ENCODE peak calls at places on chromosome 12, in five cellular contexts. One of them, this sample, is unnamed.

GRCh38 chr12:29547151-29547561 is 49.7 kb upstream of the OVCH1 start:
- DNase-seq in hepatocyte: no peak
- DNase-seq in heart right ventricle: no peak
- DNase-seq in stomach: no peak
- DNase-seq in HFF-Myc: no peak
- DNase-seq in this sample: peak; percentile 55

GRCh38 chr12:47754126-47754525 is 4.6 kb downstream of the RAPGEF3 start:
- DNase-seq in HFF-Myc: no peak
- DNase-seq in stomach: no peak
- DNase-seq in hepatocyte: no peak
- DNase-seq in heart right ventricle: no peak
- DNase-seq in this sample: no peak

GRCh38 chr12:59911516-59911915 is 315.7 kb downstream of the SLC16A7 start:
- DNase-seq in stomach: no peak
- DNase-seq in HFF-Myc: no peak
- DNase-seq in heart right ventricle: no peak
- DNase-seq in hepatocyte: no peak
- DNase-seq in this sample: no peak

GRCh38 chr12:104042580-104042979 is 7.4 kb downstream of the GLT8D2 start:
- DNase-seq in heart right ventricle: no peak
- DNase-seq in stomach: no peak
- DNase-seq in HFF-Myc: no peak
- DNase-seq in hepatocyte: no peak
- DNase-seq in this sample: no peak

GRCh38 chr12:110528277-110528839 is 26.2 kb downstream of the RAD9B start:
- DNase-seq in HFF-Myc: no peak
- DNase-seq in heart right ventricle: no peak
- DNase-seq in hepatocyte: no peak
- DNase-seq in stomach: no peak
- DNase-seq in this sample: no peak

GRCh38 chr12:7089196-7089871 is 2.9 kb downstream of the C1R start:
- DNase-seq in HFF-Myc: no peak
- DNase-seq in stomach: no peak
- DNase-seq in heart right ventricle: no peak
- DNase-seq in hepatocyte: no peak
- DNase-seq in this sample: no peak

GRCh38 chr12:14410841-14411569 is 45.5 kb downstream of the ATF7IP start:
- DNase-seq in HFF-Myc: no peak
- DNase-seq in stomach: no peak
- DNase-seq in hepatocyte: no peak
- DNase-seq in heart right ventricle: no peak
- DNase-seq in this sample: no peak

GRCh38 chr12:53454710-53455109 is 2.8 kb downstream of the PCBP2 start:
- DNase-seq in heart right ventricle: no peak
- DNase-seq in hepatocyte: no peak
- DNase-seq in stomach: no peak
- DNase-seq in HFF-Myc: no peak
- DNase-seq in this sample: no peak

GRCh38 chr12:47967461-47968430 is 4.3 kb downstream of the TMEM106C start:
- DNase-seq in HFF-Myc: no peak
- DNase-seq in heart right ventricle: no peak
- DNase-seq in stomach: no peak
- DNase-seq in hepatocyte: no peak
- DNase-seq in this sample: peak; percentile 69

GRCh38 chr12:107873223-107873622 is 98.7 kb downstream of the ASCL4 start:
- DNase-seq in stomach: no peak
- DNase-seq in HFF-Myc: no peak
- DNase-seq in hepatocyte: no peak
- DNase-seq in heart right ventricle: no peak
- DNase-seq in this sample: no peak

GRCh38 chr12:55955800-55956508 is 9.9 kb downstream of the PMEL start:
- DNase-seq in HFF-Myc: no peak
- DNase-seq in hepatocyte: peak; percentile 84
- DNase-seq in heart right ventricle: no peak
- DNase-seq in stomach: peak; percentile 32
- DNase-seq in this sample: peak; percentile 34

GRCh38 chr12:47410383-47410782 is 295.4 kb downstream of the RPAP3 start:
- DNase-seq in heart right ventricle: no peak
- DNase-seq in HFF-Myc: no peak
- DNase-seq in hepatocyte: no peak
- DNase-seq in stomach: no peak
- DNase-seq in this sample: no peak

GRCh38 chr12:52280796-52281560 is 6.5 kb downstream of the KRT86 start:
- DNase-seq in HFF-Myc: peak; percentile 58
- DNase-seq in heart right ventricle: peak; percentile 50
- DNase-seq in stomach: peak; percentile 47
- DNase-seq in hepatocyte: peak; percentile 54
- DNase-seq in this sample: peak; percentile 100

GRCh38 chr12:48783432-48783831 is 5.5 kb downstream of the ADCY6 start:
- DNase-seq in hepatocyte: no peak
- DNase-seq in stomach: no peak
- DNase-seq in heart right ventricle: no peak
- DNase-seq in HFF-Myc: no peak
- DNase-seq in this sample: no peak

GRCh38 chr12:66603458-66603857 is 75.4 kb downstream of the GRIP1 start:
- DNase-seq in hepatocyte: peak; percentile 20
- DNase-seq in heart right ventricle: no peak
- DNase-seq in HFF-Myc: no peak
- DNase-seq in stomach: no peak
- DNase-seq in this sample: no peak

GRCh38 chr12:32139064-32139421 is 32.4 kb downstream of the BICD1 start:
- DNase-seq in hepatocyte: peak; percentile 42
- DNase-seq in HFF-Myc: no peak
- DNase-seq in heart right ventricle: no peak
- DNase-seq in stomach: no peak
- DNase-seq in this sample: peak; percentile 62

GRCh38 chr12:33438890-33439586 is 581 bp downstream of the SYT10 start:
- DNase-seq in heart right ventricle: no peak
- DNase-seq in hepatocyte: peak; percentile 23
- DNase-seq in HFF-Myc: peak; percentile 0
- DNase-seq in stomach: no peak
- DNase-seq in this sample: no peak

GRCh38 chr12:40098406-40099145 is 7.3 kb downstream of the SLC2A13 start:
- DNase-seq in heart right ventricle: no peak
- DNase-seq in hepatocyte: no peak
- DNase-seq in stomach: no peak
- DNase-seq in HFF-Myc: no peak
- DNase-seq in this sample: no peak

GRCh38 chr12:122834229-122834920 is 882 bp upstream of the HIP1R start:
- DNase-seq in hepatocyte: peak; percentile 83
- DNase-seq in stomach: peak; percentile 64
- DNase-seq in heart right ventricle: peak; percentile 48
- DNase-seq in HFF-Myc: no peak
- DNase-seq in this sample: peak; percentile 56

GRCh38 chr12:132493482-132494178 is 3.7 kb downstream of the FBRSL1 start:
- DNase-seq in hepatocyte: peak; percentile 80
- DNase-seq in stomach: no peak
- DNase-seq in HFF-Myc: no peak
- DNase-seq in heart right ventricle: no peak
- DNase-seq in this sample: no peak

GRCh38 chr12:8644345-8645248 is 18.0 kb downstream of the MFAP5 start:
- DNase-seq in hepatocyte: no peak
- DNase-seq in stomach: no peak
- DNase-seq in heart right ventricle: no peak
- DNase-seq in HFF-Myc: no peak
- DNase-seq in this sample: peak; percentile 16

GRCh38 chr12:109822951-109823411 is 10.2 kb downstream of the TRPV4 start:
- DNase-seq in heart right ventricle: peak; percentile 42
- DNase-seq in hepatocyte: no peak
- DNase-seq in stomach: peak; percentile 78
- DNase-seq in HFF-Myc: no peak
- DNase-seq in this sample: no peak

GRCh38 chr12:109513977-109514376 is 36.5 kb downstream of the UBE3B start:
- DNase-seq in stomach: no peak
- DNase-seq in heart right ventricle: no peak
- DNase-seq in HFF-Myc: no peak
- DNase-seq in hepatocyte: no peak
- DNase-seq in this sample: no peak

GRCh38 chr12:104565606-104566243 is 109.0 kb downstream of the CHST11 start:
- DNase-seq in HFF-Myc: no peak
- DNase-seq in stomach: no peak
- DNase-seq in hepatocyte: no peak
- DNase-seq in heart right ventricle: no peak
- DNase-seq in this sample: peak; percentile 59

GRCh38 chr12:24948816-24949722 is at the start of gene BCAT1:
- DNase-seq in stomach: peak; percentile 64
- DNase-seq in HFF-Myc: no peak
- DNase-seq in heart right ventricle: peak; percentile 66
- DNase-seq in hepatocyte: peak; percentile 79
- DNase-seq in this sample: peak; percentile 89
- TF ChIP-seq CTCF in stomach: no peak
- TF ChIP-seq CTCF in HFF-Myc: peak; percentile 8
- TF ChIP-seq CTCF in heart right ventricle: no peak
- TF ChIP-seq CTCF in hepatocyte: peak; percentile 2
- TF ChIP-seq CTCF in this sample: peak; percentile 25

DNA sequence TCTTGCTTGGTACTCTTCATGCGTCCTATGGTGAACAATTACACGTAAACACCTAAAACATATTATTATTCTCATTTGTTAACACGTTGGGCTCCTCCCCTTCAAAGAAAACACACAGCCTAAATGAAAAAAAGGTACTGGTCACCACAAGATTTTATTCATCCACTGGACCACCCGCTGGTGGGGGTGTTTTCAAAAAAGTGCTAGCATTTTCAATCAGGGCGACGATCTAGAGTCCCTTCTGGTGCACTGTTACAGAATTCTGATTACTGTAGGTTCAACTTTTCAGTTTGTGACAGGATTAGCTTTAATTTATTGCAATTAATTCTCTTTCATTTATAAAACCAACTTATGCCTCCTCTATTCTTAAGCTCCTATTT is 465 bp downstream of the MAGOHB start:
- DNase-seq in HFF-Myc: no peak
- DNase-seq in stomach: no peak
- DNase-seq in hepatocyte: peak; percentile 10
- DNase-seq in heart right ventricle: no peak
- DNase-seq in this sample: peak; percentile 17
- H3K4me3 ChIP-seq in HFF-Myc: peak overlapping the region; percentile 59
- H3K4me3 ChIP-seq in stomach: peak overlapping the region; percentile 82
- H3K4me3 ChIP-seq in hepatocyte: peak overlapping the region; percentile 55
- H3K4me3 ChIP-seq in heart right ventricle: peak overlapping the region; percentile 71
- H3K4me3 ChIP-seq in this sample: peak overlapping the region; percentile 75

GRCh38 chr12:46110928-46111699 is 120.7 kb upstream of the SCAF11 start:
- DNase-seq in stomach: no peak
- DNase-seq in heart right ventricle: no peak
- DNase-seq in hepatocyte: no peak
- DNase-seq in HFF-Myc: no peak
- DNase-seq in this sample: no peak
- TF ChIP-seq CTCF in stomach: no peak
- TF ChIP-seq CTCF in heart right ventricle: no peak
- TF ChIP-seq CTCF in hepatocyte: peak; percentile 20
- TF ChIP-seq CTCF in HFF-Myc: peak; percentile 13
- TF ChIP-seq CTCF in this sample: peak; percentile 11

GRCh38 chr12:116958402-116959197 is 47.9 kb downstream of the FBXW8 start:
- DNase-seq in heart right ventricle: no peak
- DNase-seq in hepatocyte: no peak
- DNase-seq in stomach: no peak
- DNase-seq in HFF-Myc: no peak
- DNase-seq in this sample: no peak
- H3K4me3 ChIP-seq in heart right ventricle: no peak overlapping the region
- H3K4me3 ChIP-seq in hepatocyte: no peak overlapping the region
- H3K4me3 ChIP-seq in stomach: no peak overlapping the region
- H3K4me3 ChIP-seq in HFF-Myc: no peak overlapping the region
- H3K4me3 ChIP-seq in this sample: no peak overlapping the region

GRCh38 chr12:126663304-126664094 is 1598.3 kb downstream of the AACS start:
- DNase-seq in hepatocyte: peak; percentile 16
- DNase-seq in heart right ventricle: no peak
- DNase-seq in HFF-Myc: peak; percentile 11
- DNase-seq in stomach: no peak
- DNase-seq in this sample: peak; percentile 5
- TF ChIP-seq CTCF in hepatocyte: peak; percentile 29
- TF ChIP-seq CTCF in heart right ventricle: no peak
- TF ChIP-seq CTCF in HFF-Myc: peak; percentile 32
- TF ChIP-seq CTCF in stomach: no peak
- TF ChIP-seq CTCF in this sample: peak; percentile 33

GRCh38 chr12:5114436-5114835 is 70.8 kb downstream of the KCNA5 start:
- DNase-seq in stomach: no peak
- DNase-seq in hepatocyte: no peak
- DNase-seq in HFF-Myc: no peak
- DNase-seq in heart right ventricle: no peak
- DNase-seq in this sample: no peak
- H3K4me3 ChIP-seq in stomach: no peak overlapping the region
- H3K4me3 ChIP-seq in hepatocyte: no peak overlapping the region
- H3K4me3 ChIP-seq in HFF-Myc: no peak overlapping the region
- H3K4me3 ChIP-seq in heart right ventricle: no peak overlapping the region
- H3K4me3 ChIP-seq in this sample: no peak overlapping the region

GRCh38 chr12:95789126-95790024 is 1.2 kb downstream of the NTN4 start:
- DNase-seq in hepatocyte: peak; percentile 55
- DNase-seq in heart right ventricle: peak; percentile 46
- DNase-seq in HFF-Myc: no peak
- DNase-seq in stomach: peak; percentile 51
- DNase-seq in this sample: no peak
- TF ChIP-seq CTCF in hepatocyte: no peak
- TF ChIP-seq CTCF in heart right ventricle: no peak
- TF ChIP-seq CTCF in HFF-Myc: no peak
- TF ChIP-seq CTCF in stomach: no peak
- TF ChIP-seq CTCF in this sample: no peak

GRCh38 chr12:75782182-75782581 is 249.4 kb downstream of the PHLDA1 start:
- DNase-seq in stomach: no peak
- DNase-seq in heart right ventricle: no peak
- DNase-seq in hepatocyte: no peak
- DNase-seq in HFF-Myc: no peak
- DNase-seq in this sample: no peak

GRCh38 chr12:75786071-75786470 is 245.5 kb downstream of the PHLDA1 start:
- DNase-seq in heart right ventricle: no peak
- DNase-seq in stomach: no peak
- DNase-seq in hepatocyte: no peak
- DNase-seq in HFF-Myc: no peak
- DNase-seq in this sample: no peak

GRCh38 chr12:75781532-75782046 is 250.0 kb downstream of the PHLDA1 start:
- DNase-seq in stomach: no peak
- DNase-seq in hepatocyte: peak; percentile 53
- DNase-seq in HFF-Myc: no peak
- DNase-seq in heart right ventricle: no peak
- DNase-seq in this sample: peak; percentile 96

GRCh38 chr12:75783093-75783877 is 248.3 kb downstream of the PHLDA1 start:
- DNase-seq in HFF-Myc: no peak
- DNase-seq in hepatocyte: no peak
- DNase-seq in heart right ventricle: peak; percentile 10
- DNase-seq in stomach: no peak
- DNase-seq in this sample: no peak

DNA sequence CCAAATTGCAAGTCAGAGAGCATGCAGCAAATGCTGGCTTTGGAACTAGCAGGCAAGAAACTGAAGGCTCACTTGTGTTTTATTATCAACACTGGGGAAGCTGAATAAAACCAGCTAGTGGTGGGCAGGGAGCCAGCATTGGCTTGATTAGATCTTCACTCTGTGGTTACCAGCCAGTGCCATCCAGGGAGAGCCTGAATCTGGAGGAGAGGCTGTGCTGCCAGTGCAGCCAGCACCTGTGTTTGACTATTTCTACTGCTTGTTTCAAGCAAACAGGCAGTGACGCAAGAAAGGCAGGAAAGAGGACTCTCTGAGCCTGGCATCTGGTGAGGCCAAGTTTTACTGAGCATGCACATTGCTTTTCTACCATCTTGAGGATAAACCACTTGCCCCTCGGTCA is 247.0 kb downstream of the PHLDA1 start:
- DNase-seq in stomach: peak; percentile 96
- DNase-seq in hepatocyte: peak; percentile 18
- DNase-seq in HFF-Myc: no peak
- DNase-seq in heart right ventricle: peak; percentile 22
- DNase-seq in this sample: no peak
- H3K4me3 ChIP-seq in stomach: no peak overlapping the region
- H3K4me3 ChIP-seq in hepatocyte: no peak overlapping the region
- H3K4me3 ChIP-seq in HFF-Myc: no peak overlapping the region
- H3K4me3 ChIP-seq in heart right ventricle: no peak overlapping the region
- H3K4me3 ChIP-seq in this sample: no peak overlapping the region